ENCODE peak calls at places on chromosomes 2 and 18, in eight cellular contexts. One of them, this sample, is unnamed.

GRCh38 chr2:174218773-174219172 is 29.6 kb downstream of the OLA1 start:
- DNase-seq in tibial artery: no peak
- DNase-seq in heart right ventricle: no peak
- DNase-seq in aorta: no peak
- DNase-seq in colonic mucosa: no peak
- DNase-seq in IMR-90: no peak
- DNase-seq in K562: no peak
- DNase-seq in RWPE1: no peak
- DNase-seq in this sample: no peak

GRCh38 chr2:28049416-28049815 is 158.9 kb downstream of the BABAM2 start:
- DNase-seq in tibial artery: no peak
- DNase-seq in heart right ventricle: no peak
- DNase-seq in aorta: no peak
- DNase-seq in colonic mucosa: no peak
- DNase-seq in IMR-90: no peak
- DNase-seq in K562: no peak
- DNase-seq in RWPE1: no peak
- DNase-seq in this sample: peak; percentile 37

GRCh38 chr2:127320586-127321275 is 26.8 kb upstream of the ERCC3 start:
- DNase-seq in tibial artery: no peak
- DNase-seq in heart right ventricle: no peak
- DNase-seq in aorta: no peak
- DNase-seq in colonic mucosa: no peak
- DNase-seq in IMR-90: peak; percentile 30
- DNase-seq in K562: no peak
- DNase-seq in RWPE1: no peak
- DNase-seq in this sample: peak; percentile 4

GRCh38 chr18:50338122-50338521 is 36.7 kb upstream of the SKA1 start:
- DNase-seq in tibial artery: no peak
- DNase-seq in heart right ventricle: no peak
- DNase-seq in aorta: no peak
- DNase-seq in colonic mucosa: no peak
- DNase-seq in IMR-90: no peak
- DNase-seq in K562: no peak
- DNase-seq in RWPE1: no peak
- DNase-seq in this sample: no peak

GRCh38 chr2:7210712-7211111 is 293.5 kb downstream of the RNF144A start:
- DNase-seq in tibial artery: no peak
- DNase-seq in heart right ventricle: no peak
- DNase-seq in aorta: no peak
- DNase-seq in colonic mucosa: no peak
- DNase-seq in IMR-90: no peak
- DNase-seq in K562: no peak
- DNase-seq in RWPE1: no peak
- DNase-seq in this sample: peak; percentile 51

GRCh38 chr2:164826293-164827243 is 15.1 kb downstream of the COBLL1 start:
- DNase-seq in tibial artery: peak; percentile 69
- DNase-seq in heart right ventricle: peak; percentile 17
- DNase-seq in aorta: peak; percentile 58
- DNase-seq in colonic mucosa: peak; percentile 56
- DNase-seq in IMR-90: peak; percentile 13
- DNase-seq in K562: no peak
- DNase-seq in RWPE1: peak; percentile 44
- DNase-seq in this sample: no peak

GRCh38 chr2:239394346-239394945 is 6.4 kb downstream of the HDAC4 start:
- DNase-seq in tibial artery: no peak
- DNase-seq in heart right ventricle: no peak
- DNase-seq in aorta: no peak
- DNase-seq in colonic mucosa: no peak
- DNase-seq in IMR-90: no peak
- DNase-seq in K562: no peak
- DNase-seq in RWPE1: no peak
- DNase-seq in this sample: no peak

GRCh38 chr18:54878662-54879058 is 50.4 kb downstream of the RAB27B start:
- DNase-seq in tibial artery: no peak
- DNase-seq in heart right ventricle: no peak
- DNase-seq in aorta: no peak
- DNase-seq in colonic mucosa: no peak
- DNase-seq in IMR-90: peak; percentile 12
- DNase-seq in K562: no peak
- DNase-seq in RWPE1: no peak
- DNase-seq in this sample: no peak

GRCh38 chr2:30690126-30690561 is 117.1 kb downstream of the CAPN13 start:
- DNase-seq in tibial artery: no peak
- DNase-seq in heart right ventricle: no peak
- DNase-seq in aorta: no peak
- DNase-seq in colonic mucosa: no peak
- DNase-seq in IMR-90: no peak
- DNase-seq in K562: no peak
- DNase-seq in RWPE1: no peak
- DNase-seq in this sample: no peak

GRCh38 chr2:174028935-174029334 is 63.8 kb upstream of the SP3 start:
- DNase-seq in tibial artery: no peak
- DNase-seq in heart right ventricle: no peak
- DNase-seq in aorta: no peak
- DNase-seq in colonic mucosa: no peak
- DNase-seq in IMR-90: no peak
- DNase-seq in K562: no peak
- DNase-seq in RWPE1: no peak
- DNase-seq in this sample: no peak

GRCh38 chr18:62452280-62452824 is 70.5 kb upstream of the ZCCHC2 start:
- DNase-seq in tibial artery: no peak
- DNase-seq in heart right ventricle: no peak
- DNase-seq in aorta: no peak
- DNase-seq in colonic mucosa: no peak
- DNase-seq in IMR-90: peak; percentile 19
- DNase-seq in K562: no peak
- DNase-seq in RWPE1: peak; percentile 25
- DNase-seq in this sample: no peak

GRCh38 chr18:45168883-45169585 is 446.2 kb upstream of the SLC14A2 start:
- DNase-seq in tibial artery: peak; percentile 54
- DNase-seq in heart right ventricle: no peak
- DNase-seq in aorta: no peak
- DNase-seq in colonic mucosa: no peak
- DNase-seq in IMR-90: peak; percentile 73
- DNase-seq in K562: no peak
- DNase-seq in RWPE1: peak; percentile 19
- DNase-seq in this sample: peak; percentile 82

GRCh38 chr2:45009928-45010705 is 865 bp upstream of the SIX2 start:
- DNase-seq in tibial artery: peak; percentile 77
- DNase-seq in heart right ventricle: peak; percentile 80
- DNase-seq in aorta: peak; percentile 93
- DNase-seq in colonic mucosa: peak; percentile 57
- DNase-seq in IMR-90: no peak
- DNase-seq in K562: no peak
- DNase-seq in RWPE1: peak; percentile 63
- DNase-seq in this sample: peak; percentile 77

GRCh38 chr2:240422683-240423329 is 12.7 kb upstream of the GPC1 start:
- DNase-seq in tibial artery: no peak
- DNase-seq in heart right ventricle: no peak
- DNase-seq in aorta: no peak
- DNase-seq in colonic mucosa: no peak
- DNase-seq in IMR-90: no peak
- DNase-seq in K562: no peak
- DNase-seq in RWPE1: no peak
- DNase-seq in this sample: no peak

GRCh38 chr2:240425236-240425615 is 10.2 kb upstream of the GPC1 start:
- DNase-seq in tibial artery: no peak
- DNase-seq in heart right ventricle: no peak
- DNase-seq in aorta: no peak
- DNase-seq in colonic mucosa: no peak
- DNase-seq in IMR-90: no peak
- DNase-seq in K562: no peak
- DNase-seq in RWPE1: no peak
- DNase-seq in this sample: no peak

GRCh38 chr2:240425697-240426096 is 9.8 kb upstream of the GPC1 start:
- DNase-seq in tibial artery: no peak
- DNase-seq in heart right ventricle: no peak
- DNase-seq in aorta: peak; percentile 13
- DNase-seq in colonic mucosa: no peak
- DNase-seq in IMR-90: no peak
- DNase-seq in K562: no peak
- DNase-seq in RWPE1: no peak
- DNase-seq in this sample: no peak

GRCh38 chr2:240423788-240424191 is 11.7 kb upstream of the GPC1 start:
- DNase-seq in tibial artery: no peak
- DNase-seq in heart right ventricle: peak; percentile 4
- DNase-seq in aorta: peak; percentile 39
- DNase-seq in colonic mucosa: no peak
- DNase-seq in IMR-90: no peak
- DNase-seq in K562: no peak
- DNase-seq in RWPE1: no peak
- DNase-seq in this sample: no peak

GRCh38 chr2:240424341-240425235 is 10.9 kb upstream of the GPC1 start:
- DNase-seq in tibial artery: peak; percentile 17
- DNase-seq in heart right ventricle: no peak
- DNase-seq in aorta: peak; percentile 36
- DNase-seq in colonic mucosa: no peak
- DNase-seq in IMR-90: no peak
- DNase-seq in K562: no peak
- DNase-seq in RWPE1: no peak
- DNase-seq in this sample: no peak
- H3K27ac ChIP-seq in tibial artery: no peak overlapping the region
- H3K27ac ChIP-seq in heart right ventricle: no peak overlapping the region
- H3K27ac ChIP-seq in aorta: no peak overlapping the region
- H3K27ac ChIP-seq in colonic mucosa: no peak overlapping the region
- H3K27ac ChIP-seq in IMR-90: no peak overlapping the region
- H3K27ac ChIP-seq in K562: no peak overlapping the region
- H3K27ac ChIP-seq in RWPE1: no peak overlapping the region
- H3K27ac ChIP-seq in this sample: no peak overlapping the region

GRCh38 chr18:21602302-21602592 is 1.7 kb upstream of the ESCO1 start:
- DNase-seq in tibial artery: no peak
- DNase-seq in heart right ventricle: no peak
- DNase-seq in aorta: no peak
- DNase-seq in colonic mucosa: no peak
- DNase-seq in IMR-90: no peak
- DNase-seq in K562: no peak
- DNase-seq in RWPE1: no peak
- DNase-seq in this sample: no peak

GRCh38 chr18:21605218-21605617 is 4.7 kb upstream of the ESCO1 start:
- DNase-seq in tibial artery: no peak
- DNase-seq in heart right ventricle: no peak
- DNase-seq in aorta: no peak
- DNase-seq in colonic mucosa: no peak
- DNase-seq in IMR-90: no peak
- DNase-seq in K562: no peak
- DNase-seq in RWPE1: no peak
- DNase-seq in this sample: no peak

GRCh38 chr18:21600526-21601410 is at the start of gene ESCO1:
- DNase-seq in tibial artery: peak; percentile 95
- DNase-seq in heart right ventricle: peak; percentile 93
- DNase-seq in aorta: peak; percentile 97
- DNase-seq in colonic mucosa: peak; percentile 93
- DNase-seq in IMR-90: peak; percentile 98
- DNase-seq in K562: peak; percentile 90
- DNase-seq in RWPE1: peak; percentile 90
- DNase-seq in this sample: peak; percentile 97

GRCh38 chr18:21599585-21600525 is 649 bp downstream of the ESCO1 start:
- DNase-seq in tibial artery: peak; percentile 43
- DNase-seq in heart right ventricle: peak; percentile 54
- DNase-seq in aorta: peak; percentile 65
- DNase-seq in colonic mucosa: peak; percentile 62
- DNase-seq in IMR-90: peak; percentile 9
- DNase-seq in K562: peak; percentile 73
- DNase-seq in RWPE1: peak; percentile 57
- DNase-seq in this sample: peak; percentile 3

GRCh38 chr18:21604711-21605110 is 4.2 kb upstream of the ESCO1 start:
- DNase-seq in tibial artery: no peak
- DNase-seq in heart right ventricle: no peak
- DNase-seq in aorta: no peak
- DNase-seq in colonic mucosa: no peak
- DNase-seq in IMR-90: peak; percentile 12
- DNase-seq in K562: no peak
- DNase-seq in RWPE1: no peak
- DNase-seq in this sample: no peak
- H3K27ac ChIP-seq in tibial artery: no peak overlapping the region
- H3K27ac ChIP-seq in heart right ventricle: no peak overlapping the region
- H3K27ac ChIP-seq in aorta: no peak overlapping the region
- H3K27ac ChIP-seq in colonic mucosa: no peak overlapping the region
- H3K27ac ChIP-seq in IMR-90: no peak overlapping the region
- H3K27ac ChIP-seq in K562: no peak overlapping the region
- H3K27ac ChIP-seq in RWPE1: no peak overlapping the region
- H3K27ac ChIP-seq in this sample: no peak overlapping the region

DNA sequence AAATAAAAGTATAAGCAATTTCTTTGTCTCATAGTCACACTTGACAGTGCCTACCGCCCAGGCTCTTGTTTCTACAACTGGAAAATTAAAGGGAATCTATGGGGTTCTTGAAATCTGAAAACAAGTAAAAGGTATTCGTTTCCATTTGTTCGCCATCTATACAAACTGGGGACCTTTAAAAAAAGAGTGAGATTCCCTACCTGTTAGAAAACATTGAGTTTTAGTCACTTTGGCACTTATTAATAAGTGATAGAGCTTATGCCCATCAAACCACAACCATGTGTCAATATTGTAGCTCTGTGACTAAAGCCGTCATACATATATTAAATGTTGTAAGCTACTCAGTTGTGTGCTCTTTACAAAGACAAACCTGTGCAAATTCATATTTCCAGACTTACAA is 13.2 kb downstream of the FN1 start:
- DNase-seq in tibial artery: no peak
- DNase-seq in heart right ventricle: no peak
- DNase-seq in aorta: no peak
- DNase-seq in colonic mucosa: no peak
- DNase-seq in IMR-90: no peak
- DNase-seq in K562: no peak
- DNase-seq in RWPE1: no peak
- DNase-seq in this sample: peak; percentile 27
- H3K27ac ChIP-seq in tibial artery: no peak overlapping the region
- H3K27ac ChIP-seq in heart right ventricle: no peak overlapping the region
- H3K27ac ChIP-seq in aorta: no peak overlapping the region
- H3K27ac ChIP-seq in colonic mucosa: no peak overlapping the region
- H3K27ac ChIP-seq in IMR-90: no peak overlapping the region
- H3K27ac ChIP-seq in K562: no peak overlapping the region
- H3K27ac ChIP-seq in RWPE1: no peak overlapping the region
- H3K27ac ChIP-seq in this sample: no peak overlapping the region

DNA sequence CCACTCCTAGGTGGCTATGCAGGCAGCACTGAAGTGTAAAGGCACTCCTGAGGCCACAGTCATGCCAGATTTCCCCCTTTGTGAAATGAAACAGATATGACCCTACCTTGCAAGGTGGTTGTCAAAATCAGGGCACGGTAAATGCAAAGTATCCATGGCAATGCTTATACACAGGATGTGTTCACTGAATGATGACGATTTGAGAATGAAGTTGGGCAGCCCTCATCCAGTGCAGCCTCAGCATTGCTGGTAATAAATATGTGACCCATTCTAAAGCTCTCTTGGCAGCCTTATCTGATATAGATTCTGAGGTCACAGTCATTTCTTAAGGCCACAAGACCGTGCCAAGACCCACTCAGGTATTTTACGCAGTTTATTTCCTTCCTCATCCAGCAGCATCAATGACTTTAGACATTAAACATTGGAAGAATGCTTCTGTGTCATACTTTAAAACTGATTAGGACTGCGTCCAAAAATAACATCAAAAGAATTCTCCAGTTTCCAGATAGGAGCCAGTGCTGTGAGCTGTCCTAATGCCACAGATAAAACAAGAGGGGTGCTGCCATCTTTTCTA is 125.5 kb upstream of the SERTAD2 start:
- DNase-seq in tibial artery: no peak
- DNase-seq in heart right ventricle: no peak
- DNase-seq in aorta: no peak
- DNase-seq in colonic mucosa: no peak
- DNase-seq in IMR-90: peak; percentile 90
- DNase-seq in K562: no peak
- DNase-seq in RWPE1: no peak
- DNase-seq in this sample: peak; percentile 98
- H3K27ac ChIP-seq in tibial artery: no peak overlapping the region
- H3K27ac ChIP-seq in heart right ventricle: no peak overlapping the region
- H3K27ac ChIP-seq in aorta: no peak overlapping the region
- H3K27ac ChIP-seq in colonic mucosa: no peak overlapping the region
- H3K27ac ChIP-seq in IMR-90: peak overlapping the region; percentile 7
- H3K27ac ChIP-seq in K562: no peak overlapping the region
- H3K27ac ChIP-seq in RWPE1: no peak overlapping the region
- H3K27ac ChIP-seq in this sample: peak overlapping the region; percentile 45